ENCODE peak calls at places on chromosome 16, in eight cellular contexts. V, S, Y, B, O, M, Z and A are unnamed samples.

GRCh38 chr16:82741073-82741615 is 114.4 kb downstream of the CDH13 start:
- DNase-seq in V (no peak), S (no peak), Y (no peak), B (no peak), O (no peak), M (peak), Z (no peak), A (no peak)

GRCh38 chr16:67504190-67505021 is 21.1 kb upstream of the AGRP start:
- DNase-seq in V (no peak), S (peak), Y (no peak), B (no peak), O (no peak), M (no peak), Z (no peak), A (no peak)

GRCh38 chr16:57209780-57210179 is 23.7 kb downstream of the RSPRY1 start:
- DNase-seq in V (no peak), S (no peak), Y (no peak), B (no peak), O (no peak), M (no peak), Z (no peak), A (no peak)

GRCh38 chr16:11350531-11351335 is 5.5 kb downstream of the RMI2 start:
- DNase-seq in V (no peak), S (no peak), Y (no peak), B (no peak), O (no peak), M (no peak), Z (no peak), A (no peak)

GRCh38 chr16:85187002-85187401 is 74.7 kb upstream of the CIBAR2 start:
- DNase-seq in V (no peak), S (no peak), Y (no peak), B (no peak), O (no peak), M (no peak), Z (no peak), A (no peak)

GRCh38 chr16:89241187-89242003 is 23.9 kb downstream of the ZNF778 start:
- DNase-seq in V (peak), S (peak), Y (peak), B (peak), O (peak), M (peak), Z (peak), A (peak)

GRCh38 chr16:47470211-47470610 is 9.1 kb downstream of the PHKB start:
- DNase-seq in V (no peak), S (no peak), Y (no peak), B (no peak), O (no peak), M (no peak), Z (no peak), A (no peak)

GRCh38 chr16:86044881-86045600 is 146.1 kb downstream of the IRF8 start:
- DNase-seq in V (no peak), S (no peak), Y (no peak), B (no peak), O (no peak), M (no peak), Z (no peak), A (no peak)

GRCh38 chr16:67873435-67874146 is 739 bp downstream of the EDC4 start:
- DNase-seq in V (no peak), S (no peak), Y (no peak), B (no peak), O (no peak), M (no peak), Z (no peak), A (no peak)